ENCODE peak calls at places on chromosomes 11 and 22, in eight cellular contexts. One of them, this sample, is unnamed.

GRCh38 chr11:118621071-118621815 is 13.8 kb downstream of the PHLDB1 start:
- DNase-seq in heart right ventricle: peak; percentile 93
- DNase-seq in GM06990: no peak
- DNase-seq in AG04450: no peak
- DNase-seq in prostate gland: peak; percentile 84
- DNase-seq in stomach: peak; percentile 85
- DNase-seq in WTC11: peak; percentile 90
- DNase-seq in AG04449: peak; percentile 40
- DNase-seq in this sample: peak; percentile 90

GRCh38 chr11:122808494-122808893 is 29.8 kb upstream of the CRTAM start:
- DNase-seq in prostate gland: no peak
- DNase-seq in heart right ventricle: peak; percentile 56
- DNase-seq in AG04449: no peak
- DNase-seq in stomach: no peak
- DNase-seq in GM06990: peak; percentile 54
- DNase-seq in AG04450: no peak
- DNase-seq in WTC11: no peak
- DNase-seq in this sample: peak; percentile 79

GRCh38 chr22:17098379-17098819 is 13.6 kb downstream of the IL17RA start:
- DNase-seq in heart right ventricle: no peak
- DNase-seq in prostate gland: no peak
- DNase-seq in WTC11: no peak
- DNase-seq in stomach: no peak
- DNase-seq in AG04449: no peak
- DNase-seq in GM06990: no peak
- DNase-seq in AG04450: no peak
- DNase-seq in this sample: no peak

GRCh38 chr11:32658639-32659406 is 75.2 kb downstream of the EIF3M start:
- DNase-seq in stomach: no peak
- DNase-seq in GM06990: no peak
- DNase-seq in AG04449: no peak
- DNase-seq in AG04450: no peak
- DNase-seq in WTC11: no peak
- DNase-seq in prostate gland: no peak
- DNase-seq in heart right ventricle: no peak
- DNase-seq in this sample: peak; percentile 1

GRCh38 chr22:49935561-49935960 is 17.1 kb downstream of the CRELD2 start:
- DNase-seq in stomach: no peak
- DNase-seq in AG04449: no peak
- DNase-seq in GM06990: no peak
- DNase-seq in prostate gland: no peak
- DNase-seq in AG04450: no peak
- DNase-seq in heart right ventricle: no peak
- DNase-seq in WTC11: no peak
- DNase-seq in this sample: no peak

GRCh38 chr22:24550028-24550901 is 4.7 kb downstream of the GUCD1 start:
- DNase-seq in AG04450: no peak
- DNase-seq in stomach: peak; percentile 83
- DNase-seq in heart right ventricle: no peak
- DNase-seq in WTC11: no peak
- DNase-seq in AG04449: no peak
- DNase-seq in prostate gland: no peak
- DNase-seq in GM06990: no peak
- DNase-seq in this sample: peak; percentile 13

GRCh38 chr11:35111171-35112055 is 27.6 kb upstream of the CD44 start:
- DNase-seq in prostate gland: no peak
- DNase-seq in heart right ventricle: peak; percentile 30
- DNase-seq in GM06990: no peak
- DNase-seq in stomach: no peak
- DNase-seq in AG04450: peak; percentile 55
- DNase-seq in AG04449: no peak
- DNase-seq in WTC11: no peak
- DNase-seq in this sample: peak; percentile 65

GRCh38 chr11:2536440-2536989 is 91.7 kb downstream of the KCNQ1 start:
- DNase-seq in prostate gland: no peak
- DNase-seq in heart right ventricle: no peak
- DNase-seq in AG04449: no peak
- DNase-seq in AG04450: no peak
- DNase-seq in stomach: no peak
- DNase-seq in GM06990: no peak
- DNase-seq in WTC11: no peak
- DNase-seq in this sample: no peak

GRCh38 chr11:46252373-46252914 is 25.0 kb upstream of the CREB3L1 start:
- DNase-seq in prostate gland: no peak
- DNase-seq in AG04449: no peak
- DNase-seq in WTC11: no peak
- DNase-seq in AG04450: no peak
- DNase-seq in heart right ventricle: no peak
- DNase-seq in GM06990: no peak
- DNase-seq in stomach: peak; percentile 67
- DNase-seq in this sample: peak; percentile 44

GRCh38 chr11:69854719-69855118 is 35.5 kb upstream of the FGF3 start:
- DNase-seq in prostate gland: no peak
- DNase-seq in AG04449: no peak
- DNase-seq in WTC11: no peak
- DNase-seq in stomach: no peak
- DNase-seq in heart right ventricle: no peak
- DNase-seq in GM06990: no peak
- DNase-seq in AG04450: no peak
- DNase-seq in this sample: peak; percentile 29

GRCh38 chr22:23305321-23305910 is 125.1 kb downstream of the BCR start:
- DNase-seq in AG04450: no peak
- DNase-seq in prostate gland: no peak
- DNase-seq in GM06990: no peak
- DNase-seq in heart right ventricle: no peak
- DNase-seq in stomach: no peak
- DNase-seq in AG04449: no peak
- DNase-seq in WTC11: no peak
- DNase-seq in this sample: peak; percentile 53

GRCh38 chr11:88098289-88098688 is 77.0 kb downstream of the RAB38 start:
- DNase-seq in WTC11: no peak
- DNase-seq in GM06990: no peak
- DNase-seq in prostate gland: no peak
- DNase-seq in AG04449: no peak
- DNase-seq in stomach: no peak
- DNase-seq in heart right ventricle: no peak
- DNase-seq in AG04450: no peak
- DNase-seq in this sample: peak; percentile 29

GRCh38 chr22:38203090-38203810 is 1.5 kb downstream of the MAFF start:
- DNase-seq in GM06990: peak; percentile 43
- DNase-seq in AG04449: no peak
- DNase-seq in AG04450: no peak
- DNase-seq in prostate gland: peak; percentile 78
- DNase-seq in heart right ventricle: no peak
- DNase-seq in WTC11: peak; percentile 56
- DNase-seq in stomach: peak; percentile 85
- DNase-seq in this sample: peak; percentile 60

GRCh38 chr11:86641537-86642270 is 30.7 kb downstream of the ME3 start:
- DNase-seq in heart right ventricle: no peak
- DNase-seq in stomach: no peak
- DNase-seq in prostate gland: no peak
- DNase-seq in AG04449: no peak
- DNase-seq in WTC11: no peak
- DNase-seq in GM06990: no peak
- DNase-seq in AG04450: no peak
- DNase-seq in this sample: no peak
- TF ChIP-seq CTCF in heart right ventricle: no peak
- TF ChIP-seq CTCF in stomach: no peak
- TF ChIP-seq CTCF in prostate gland: no peak
- TF ChIP-seq CTCF in AG04449: no peak
- TF ChIP-seq CTCF in WTC11: no peak
- TF ChIP-seq CTCF in GM06990: no peak
- TF ChIP-seq CTCF in AG04450: no peak
- TF ChIP-seq CTCF in this sample: no peak

GRCh38 chr11:72238492-72239295 is 5.3 kb downstream of the PHOX2A start:
- DNase-seq in stomach: no peak
- DNase-seq in heart right ventricle: peak; percentile 6
- DNase-seq in GM06990: no peak
- DNase-seq in prostate gland: no peak
- DNase-seq in AG04449: no peak
- DNase-seq in AG04450: no peak
- DNase-seq in WTC11: peak; percentile 34
- DNase-seq in this sample: no peak
- TF ChIP-seq CTCF in stomach: no peak
- TF ChIP-seq CTCF in heart right ventricle: no peak
- TF ChIP-seq CTCF in GM06990: no peak
- TF ChIP-seq CTCF in prostate gland: no peak
- TF ChIP-seq CTCF in AG04449: no peak
- TF ChIP-seq CTCF in AG04450: no peak
- TF ChIP-seq CTCF in WTC11: no peak
- TF ChIP-seq CTCF in this sample: no peak

GRCh38 chr11:63920870-63921417 is 4.0 kb upstream of the RCOR2 start:
- DNase-seq in AG04449: no peak
- DNase-seq in stomach: no peak
- DNase-seq in WTC11: peak; percentile 91
- DNase-seq in GM06990: no peak
- DNase-seq in prostate gland: no peak
- DNase-seq in heart right ventricle: peak; percentile 42
- DNase-seq in AG04450: no peak
- DNase-seq in this sample: no peak
- TF ChIP-seq CTCF in AG04449: peak; percentile 57
- TF ChIP-seq CTCF in stomach: peak; percentile 15
- TF ChIP-seq CTCF in WTC11: peak; percentile 82
- TF ChIP-seq CTCF in GM06990: peak; percentile 85
- TF ChIP-seq CTCF in prostate gland: no peak
- TF ChIP-seq CTCF in heart right ventricle: no peak
- TF ChIP-seq CTCF in AG04450: peak; percentile 52
- TF ChIP-seq CTCF in this sample: peak; percentile 64

GRCh38 chr11:72441647-72442267 is 7.4 kb upstream of the CLPB start:
- DNase-seq in stomach: no peak
- DNase-seq in prostate gland: no peak
- DNase-seq in heart right ventricle: peak; percentile 53
- DNase-seq in AG04449: no peak
- DNase-seq in GM06990: no peak
- DNase-seq in WTC11: no peak
- DNase-seq in AG04450: no peak
- DNase-seq in this sample: peak; percentile 74

GRCh38 chr11:72445423-72445822 is 11.1 kb upstream of the CLPB start:
- DNase-seq in stomach: no peak
- DNase-seq in GM06990: no peak
- DNase-seq in heart right ventricle: no peak
- DNase-seq in prostate gland: no peak
- DNase-seq in AG04450: no peak
- DNase-seq in AG04449: no peak
- DNase-seq in WTC11: no peak
- DNase-seq in this sample: no peak

GRCh38 chr11:72443016-72443415 is 8.7 kb upstream of the CLPB start:
- DNase-seq in WTC11: no peak
- DNase-seq in AG04450: no peak
- DNase-seq in prostate gland: no peak
- DNase-seq in stomach: no peak
- DNase-seq in GM06990: no peak
- DNase-seq in heart right ventricle: no peak
- DNase-seq in AG04449: no peak
- DNase-seq in this sample: peak; percentile 49

GRCh38 chr11:72451836-72452376 is 17.6 kb upstream of the CLPB start:
- DNase-seq in AG04450: no peak
- DNase-seq in heart right ventricle: no peak
- DNase-seq in stomach: no peak
- DNase-seq in GM06990: no peak
- DNase-seq in WTC11: no peak
- DNase-seq in prostate gland: no peak
- DNase-seq in AG04449: no peak
- DNase-seq in this sample: no peak

GRCh38 chr11:72446929-72447753 is 12.8 kb upstream of the CLPB start:
- DNase-seq in WTC11: no peak
- DNase-seq in AG04449: no peak
- DNase-seq in AG04450: peak; percentile 24
- DNase-seq in prostate gland: peak; percentile 8
- DNase-seq in heart right ventricle: peak; percentile 25
- DNase-seq in stomach: no peak
- DNase-seq in GM06990: no peak
- DNase-seq in this sample: peak; percentile 86
- TF ChIP-seq CTCF in WTC11: peak; percentile 12
- TF ChIP-seq CTCF in AG04449: peak; percentile 56
- TF ChIP-seq CTCF in AG04450: peak; percentile 82
- TF ChIP-seq CTCF in prostate gland: no peak
- TF ChIP-seq CTCF in heart right ventricle: peak; percentile 57
- TF ChIP-seq CTCF in stomach: peak; percentile 46
- TF ChIP-seq CTCF in GM06990: peak; percentile 65
- TF ChIP-seq CTCF in this sample: peak; percentile 73